ENCODE peak calls at places on chromosomes 3 and 15, in eight cellular contexts. One of them, this sample, is unnamed.

GRCh38 chr15:50116477-50116876 is 2.6 kb downstream of the ATP8B4 start:
- DNase-seq in GM12892: no peak
- DNase-seq in AG04449: no peak
- DNase-seq in lower lobe of right lung: no peak
- DNase-seq in fibroblast of mammary gland: peak; percentile 76
- DNase-seq in H54: peak; percentile 5
- DNase-seq in activated T-helper 1 cell treated with Interleukin-2 at 50 U/mL for 16 hours: no peak
- DNase-seq in HEK293T: peak; percentile 7
- DNase-seq in this sample: no peak

GRCh38 chr15:41983621-41984571 is 11.5 kb upstream of the EHD4 start:
- DNase-seq in GM12892: no peak
- DNase-seq in AG04449: no peak
- DNase-seq in lower lobe of right lung: no peak
- DNase-seq in fibroblast of mammary gland: no peak
- DNase-seq in H54: no peak
- DNase-seq in activated T-helper 1 cell treated with Interleukin-2 at 50 U/mL for 16 hours: no peak
- DNase-seq in HEK293T: no peak
- DNase-seq in this sample: no peak

GRCh38 chr3:51967384-51968174 is at the start of gene PCBP4:
- DNase-seq in GM12892: no peak
- DNase-seq in AG04449: no peak
- DNase-seq in lower lobe of right lung: peak; percentile 74
- DNase-seq in fibroblast of mammary gland: no peak
- DNase-seq in H54: peak; percentile 58
- DNase-seq in activated T-helper 1 cell treated with Interleukin-2 at 50 U/mL for 16 hours: peak; percentile 30
- DNase-seq in HEK293T: peak; percentile 58
- DNase-seq in this sample: no peak

GRCh38 chr15:67724679-67725365 is 100.5 kb upstream of the SKOR1 start:
- DNase-seq in GM12892: no peak
- DNase-seq in AG04449: no peak
- DNase-seq in lower lobe of right lung: no peak
- DNase-seq in fibroblast of mammary gland: no peak
- DNase-seq in H54: no peak
- DNase-seq in activated T-helper 1 cell treated with Interleukin-2 at 50 U/mL for 16 hours: no peak
- DNase-seq in HEK293T: no peak
- DNase-seq in this sample: no peak

GRCh38 chr15:26038693-26039092 is 175.6 kb upstream of the ATP10A start:
- DNase-seq in GM12892: no peak
- DNase-seq in AG04449: no peak
- DNase-seq in lower lobe of right lung: no peak
- DNase-seq in fibroblast of mammary gland: no peak
- DNase-seq in H54: no peak
- DNase-seq in activated T-helper 1 cell treated with Interleukin-2 at 50 U/mL for 16 hours: no peak
- DNase-seq in HEK293T: no peak
- DNase-seq in this sample: no peak

GRCh38 chr15:81064253-81064652 is 63.5 kb downstream of the TLNRD1 start:
- DNase-seq in GM12892: no peak
- DNase-seq in AG04449: no peak
- DNase-seq in lower lobe of right lung: no peak
- DNase-seq in fibroblast of mammary gland: no peak
- DNase-seq in H54: no peak
- DNase-seq in activated T-helper 1 cell treated with Interleukin-2 at 50 U/mL for 16 hours: no peak
- DNase-seq in HEK293T: no peak
- DNase-seq in this sample: no peak

GRCh38 chr3:69313251-69313650 is 72.6 kb downstream of the FRMD4B start:
- DNase-seq in GM12892: no peak
- DNase-seq in AG04449: no peak
- DNase-seq in lower lobe of right lung: no peak
- DNase-seq in fibroblast of mammary gland: no peak
- DNase-seq in H54: no peak
- DNase-seq in activated T-helper 1 cell treated with Interleukin-2 at 50 U/mL for 16 hours: no peak
- DNase-seq in HEK293T: no peak
- DNase-seq in this sample: no peak

GRCh38 chr15:90004671-90005070 is 3.5 kb downstream of the ZNF710 start:
- DNase-seq in GM12892: no peak
- DNase-seq in AG04449: peak; percentile 90
- DNase-seq in lower lobe of right lung: peak; percentile 55
- DNase-seq in fibroblast of mammary gland: peak; percentile 99
- DNase-seq in H54: peak; percentile 82
- DNase-seq in activated T-helper 1 cell treated with Interleukin-2 at 50 U/mL for 16 hours: no peak
- DNase-seq in HEK293T: no peak
- DNase-seq in this sample: peak; percentile 88

GRCh38 chr3:47961036-47961435 is 55.2 kb downstream of the MAP4 start:
- DNase-seq in GM12892: no peak
- DNase-seq in AG04449: no peak
- DNase-seq in lower lobe of right lung: no peak
- DNase-seq in fibroblast of mammary gland: no peak
- DNase-seq in H54: no peak
- DNase-seq in activated T-helper 1 cell treated with Interleukin-2 at 50 U/mL for 16 hours: no peak
- DNase-seq in HEK293T: no peak
- DNase-seq in this sample: no peak

GRCh38 chr3:127637546-127637945 is 8.6 kb downstream of the PODXL2 start:
- DNase-seq in GM12892: no peak
- DNase-seq in AG04449: no peak
- DNase-seq in lower lobe of right lung: no peak
- DNase-seq in fibroblast of mammary gland: no peak
- DNase-seq in H54: no peak
- DNase-seq in activated T-helper 1 cell treated with Interleukin-2 at 50 U/mL for 16 hours: no peak
- DNase-seq in HEK293T: peak; percentile 27
- DNase-seq in this sample: no peak

GRCh38 chr3:170410428-170411029 is 8.1 kb upstream of the CLDN11 start:
- DNase-seq in GM12892: no peak
- DNase-seq in AG04449: no peak
- DNase-seq in lower lobe of right lung: no peak
- DNase-seq in fibroblast of mammary gland: peak; percentile 56
- DNase-seq in H54: no peak
- DNase-seq in activated T-helper 1 cell treated with Interleukin-2 at 50 U/mL for 16 hours: no peak
- DNase-seq in HEK293T: no peak
- DNase-seq in this sample: peak; percentile 7

GRCh38 chr3:123724306-123724705 is 139.5 kb upstream of the HACD2 start:
- DNase-seq in GM12892: no peak
- DNase-seq in AG04449: no peak
- DNase-seq in lower lobe of right lung: no peak
- DNase-seq in fibroblast of mammary gland: no peak
- DNase-seq in H54: no peak
- DNase-seq in activated T-helper 1 cell treated with Interleukin-2 at 50 U/mL for 16 hours: no peak
- DNase-seq in HEK293T: no peak
- DNase-seq in this sample: no peak

GRCh38 chr3:129123314-129124060 is 1.9 kb upstream of the RAB43 start:
- DNase-seq in GM12892: no peak
- DNase-seq in AG04449: peak; percentile 14
- DNase-seq in lower lobe of right lung: no peak
- DNase-seq in fibroblast of mammary gland: peak; percentile 21
- DNase-seq in H54: no peak
- DNase-seq in activated T-helper 1 cell treated with Interleukin-2 at 50 U/mL for 16 hours: no peak
- DNase-seq in HEK293T: no peak
- DNase-seq in this sample: no peak

GRCh38 chr3:148227534-148227933 is 470.2 kb upstream of the AGTR1 start:
- DNase-seq in GM12892: no peak
- DNase-seq in AG04449: no peak
- DNase-seq in lower lobe of right lung: no peak
- DNase-seq in fibroblast of mammary gland: no peak
- DNase-seq in H54: no peak
- DNase-seq in activated T-helper 1 cell treated with Interleukin-2 at 50 U/mL for 16 hours: no peak
- DNase-seq in HEK293T: no peak
- DNase-seq in this sample: no peak

GRCh38 chr3:122940628-122941086 is 86.9 kb downstream of the SEMA5B start:
- DNase-seq in GM12892: no peak
- DNase-seq in AG04449: no peak
- DNase-seq in lower lobe of right lung: no peak
- DNase-seq in fibroblast of mammary gland: peak; percentile 76
- DNase-seq in H54: no peak
- DNase-seq in activated T-helper 1 cell treated with Interleukin-2 at 50 U/mL for 16 hours: no peak
- DNase-seq in HEK293T: no peak
- DNase-seq in this sample: peak; percentile 4

GRCh38 chr3:171838218-171838720 is 4.9 kb upstream of the TMEM212 start:
- DNase-seq in GM12892: no peak
- DNase-seq in AG04449: no peak
- DNase-seq in lower lobe of right lung: no peak
- DNase-seq in fibroblast of mammary gland: peak; percentile 92
- DNase-seq in H54: no peak
- DNase-seq in activated T-helper 1 cell treated with Interleukin-2 at 50 U/mL for 16 hours: no peak
- DNase-seq in HEK293T: no peak
- DNase-seq in this sample: no peak

GRCh38 chr15:45635191-45635638 is 386 bp downstream of the SQOR start:
- DNase-seq in GM12892: peak; percentile 33
- DNase-seq in AG04449: no peak
- DNase-seq in lower lobe of right lung: peak; percentile 83
- DNase-seq in fibroblast of mammary gland: no peak
- DNase-seq in H54: no peak
- DNase-seq in activated T-helper 1 cell treated with Interleukin-2 at 50 U/mL for 16 hours: peak; percentile 55
- DNase-seq in HEK293T: peak; percentile 11
- DNase-seq in this sample: no peak

GRCh38 chr3:58082047-58082446 is 73.8 kb downstream of the FLNB start:
- DNase-seq in GM12892: no peak
- DNase-seq in AG04449: no peak
- DNase-seq in lower lobe of right lung: no peak
- DNase-seq in fibroblast of mammary gland: peak; percentile 58
- DNase-seq in H54: no peak
- DNase-seq in activated T-helper 1 cell treated with Interleukin-2 at 50 U/mL for 16 hours: no peak
- DNase-seq in HEK293T: no peak
- DNase-seq in this sample: no peak

GRCh38 chr15:63191895-63192603 is 2.6 kb downstream of the RAB8B start:
- DNase-seq in GM12892: no peak
- DNase-seq in AG04449: no peak
- DNase-seq in lower lobe of right lung: no peak
- DNase-seq in fibroblast of mammary gland: no peak
- DNase-seq in H54: no peak
- DNase-seq in activated T-helper 1 cell treated with Interleukin-2 at 50 U/mL for 16 hours: peak; percentile 15
- DNase-seq in HEK293T: no peak
- DNase-seq in this sample: no peak

GRCh38 chr3:64260391-64260790 is 35.1 kb upstream of the PRICKLE2 start:
- DNase-seq in GM12892: no peak
- DNase-seq in AG04449: no peak
- DNase-seq in lower lobe of right lung: no peak
- DNase-seq in fibroblast of mammary gland: no peak
- DNase-seq in H54: no peak
- DNase-seq in activated T-helper 1 cell treated with Interleukin-2 at 50 U/mL for 16 hours: no peak
- DNase-seq in HEK293T: no peak
- DNase-seq in this sample: no peak

GRCh38 chr3:43913036-43913435 is 222.3 kb downstream of the ABHD5 start:
- DNase-seq in GM12892: no peak
- DNase-seq in AG04449: no peak
- DNase-seq in lower lobe of right lung: no peak
- DNase-seq in fibroblast of mammary gland: no peak
- DNase-seq in H54: no peak
- DNase-seq in activated T-helper 1 cell treated with Interleukin-2 at 50 U/mL for 16 hours: no peak
- DNase-seq in HEK293T: no peak
- DNase-seq in this sample: no peak

GRCh38 chr3:112004664-112005063 is 5.9 kb downstream of the TAGLN3 start:
- DNase-seq in GM12892: no peak
- DNase-seq in AG04449: no peak
- DNase-seq in lower lobe of right lung: no peak
- DNase-seq in fibroblast of mammary gland: no peak
- DNase-seq in H54: no peak
- DNase-seq in activated T-helper 1 cell treated with Interleukin-2 at 50 U/mL for 16 hours: no peak
- DNase-seq in HEK293T: no peak
- DNase-seq in this sample: no peak

GRCh38 chr3:173748140-173748539 is 350.6 kb downstream of the NLGN1 start:
- DNase-seq in GM12892: no peak
- DNase-seq in AG04449: no peak
- DNase-seq in lower lobe of right lung: no peak
- DNase-seq in fibroblast of mammary gland: no peak
- DNase-seq in H54: no peak
- DNase-seq in activated T-helper 1 cell treated with Interleukin-2 at 50 U/mL for 16 hours: no peak
- DNase-seq in HEK293T: no peak
- DNase-seq in this sample: no peak

GRCh38 chr3:34864011-34864410 is 775.3 kb upstream of the ARPP21 start:
- DNase-seq in GM12892: no peak
- DNase-seq in AG04449: no peak
- DNase-seq in lower lobe of right lung: no peak
- DNase-seq in fibroblast of mammary gland: no peak
- DNase-seq in H54: no peak
- DNase-seq in activated T-helper 1 cell treated with Interleukin-2 at 50 U/mL for 16 hours: no peak
- DNase-seq in HEK293T: no peak
- DNase-seq in this sample: no peak

GRCh38 chr3:41158947-41159346 is 40.4 kb upstream of the CTNNB1 start:
- DNase-seq in GM12892: no peak
- DNase-seq in AG04449: no peak
- DNase-seq in lower lobe of right lung: no peak
- DNase-seq in fibroblast of mammary gland: no peak
- DNase-seq in H54: no peak
- DNase-seq in activated T-helper 1 cell treated with Interleukin-2 at 50 U/mL for 16 hours: no peak
- DNase-seq in HEK293T: no peak
- DNase-seq in this sample: no peak

GRCh38 chr3:184981071-184981470 is 169.1 kb downstream of the VPS8 start:
- DNase-seq in GM12892: no peak
- DNase-seq in AG04449: no peak
- DNase-seq in lower lobe of right lung: no peak
- DNase-seq in fibroblast of mammary gland: no peak
- DNase-seq in H54: no peak
- DNase-seq in activated T-helper 1 cell treated with Interleukin-2 at 50 U/mL for 16 hours: no peak
- DNase-seq in HEK293T: no peak
- DNase-seq in this sample: no peak

GRCh38 chr3:45402138-45402537 is 13.8 kb downstream of the LARS2 start:
- DNase-seq in GM12892: no peak
- DNase-seq in AG04449: no peak
- DNase-seq in lower lobe of right lung: no peak
- DNase-seq in fibroblast of mammary gland: no peak
- DNase-seq in H54: no peak
- DNase-seq in activated T-helper 1 cell treated with Interleukin-2 at 50 U/mL for 16 hours: no peak
- DNase-seq in HEK293T: no peak
- DNase-seq in this sample: no peak

GRCh38 chr3:48268381-48268935 is 27.6 kb downstream of the ZNF589 start:
- DNase-seq in GM12892: peak; percentile 25
- DNase-seq in AG04449: no peak
- DNase-seq in lower lobe of right lung: peak; percentile 45
- DNase-seq in fibroblast of mammary gland: peak; percentile 33
- DNase-seq in H54: no peak
- DNase-seq in activated T-helper 1 cell treated with Interleukin-2 at 50 U/mL for 16 hours: peak; percentile 58
- DNase-seq in HEK293T: no peak
- DNase-seq in this sample: no peak

GRCh38 chr15:30997270-30997669 is 5.8 kb upstream of the MTMR10 start:
- DNase-seq in GM12892: no peak
- DNase-seq in AG04449: no peak
- DNase-seq in lower lobe of right lung: no peak
- DNase-seq in fibroblast of mammary gland: peak; percentile 5
- DNase-seq in H54: no peak
- DNase-seq in activated T-helper 1 cell treated with Interleukin-2 at 50 U/mL for 16 hours: no peak
- DNase-seq in HEK293T: no peak
- DNase-seq in this sample: no peak

GRCh38 chr3:71461749-71462483 is 121.6 kb downstream of the FOXP1 start:
- DNase-seq in GM12892: no peak
- DNase-seq in AG04449: no peak
- DNase-seq in lower lobe of right lung: no peak
- DNase-seq in fibroblast of mammary gland: no peak
- DNase-seq in H54: no peak
- DNase-seq in activated T-helper 1 cell treated with Interleukin-2 at 50 U/mL for 16 hours: no peak
- DNase-seq in HEK293T: no peak
- DNase-seq in this sample: no peak

GRCh38 chr3:48434591-48435222 is 4.8 kb upstream of the PLXNB1 start:
- DNase-seq in GM12892: no peak
- DNase-seq in AG04449: no peak
- DNase-seq in lower lobe of right lung: no peak
- DNase-seq in fibroblast of mammary gland: no peak
- DNase-seq in H54: no peak
- DNase-seq in activated T-helper 1 cell treated with Interleukin-2 at 50 U/mL for 16 hours: no peak
- DNase-seq in HEK293T: no peak
- DNase-seq in this sample: no peak

GRCh38 chr15:77039217-77039533 is 31.7 kb downstream of the TSPAN3 start:
- DNase-seq in GM12892: no peak
- DNase-seq in AG04449: no peak
- DNase-seq in lower lobe of right lung: no peak
- DNase-seq in fibroblast of mammary gland: no peak
- DNase-seq in H54: no peak
- DNase-seq in activated T-helper 1 cell treated with Interleukin-2 at 50 U/mL for 16 hours: no peak
- DNase-seq in HEK293T: no peak
- DNase-seq in this sample: no peak

GRCh38 chr3:193791041-193792032 is 198.3 kb downstream of the OPA1 start:
- DNase-seq in GM12892: no peak
- DNase-seq in AG04449: no peak
- DNase-seq in lower lobe of right lung: peak; percentile 80
- DNase-seq in fibroblast of mammary gland: no peak
- DNase-seq in H54: no peak
- DNase-seq in activated T-helper 1 cell treated with Interleukin-2 at 50 U/mL for 16 hours: no peak
- DNase-seq in HEK293T: no peak
- DNase-seq in this sample: no peak

GRCh38 chr3:80190051-80190450 is 422.3 kb upstream of the ROBO1 start:
- DNase-seq in GM12892: no peak
- DNase-seq in AG04449: peak; percentile 2
- DNase-seq in lower lobe of right lung: no peak
- DNase-seq in fibroblast of mammary gland: peak; percentile 76
- DNase-seq in H54: no peak
- DNase-seq in activated T-helper 1 cell treated with Interleukin-2 at 50 U/mL for 16 hours: no peak
- DNase-seq in HEK293T: peak; percentile 45
- DNase-seq in this sample: peak; percentile 5

This sample was measured in AG09309.